ENCODE peak calls at places on chromosomes 7 and 10, in eight cellular contexts. One of them, this sample, is unnamed.

GRCh38 chr10:112689327-112689726 is 242.3 kb downstream of the VTI1A start:
- DNase-seq in A673: peak
- DNase-seq in AG09309: no peak
- DNase-seq in esophagus squamous epithelium: no peak
- DNase-seq in heart left ventricle: peak
- DNase-seq in bronchial epithelial cell: peak
- DNase-seq in osteocyte: no peak
- DNase-seq in GM13976: no peak
- DNase-seq in this sample: no peak

GRCh38 chr7:7693881-7694280 is 24.5 kb downstream of the RPA3 start:
- DNase-seq in A673: peak
- DNase-seq in AG09309: peak
- DNase-seq in esophagus squamous epithelium: no peak
- DNase-seq in heart left ventricle: no peak
- DNase-seq in bronchial epithelial cell: peak
- DNase-seq in osteocyte: no peak
- DNase-seq in GM13976: no peak
- DNase-seq in this sample: no peak

GRCh38 chr10:92699518-92700272 is 9.9 kb downstream of the HHEX start:
- DNase-seq in A673: peak
- DNase-seq in AG09309: no peak
- DNase-seq in esophagus squamous epithelium: no peak
- DNase-seq in heart left ventricle: peak
- DNase-seq in bronchial epithelial cell: no peak
- DNase-seq in osteocyte: no peak
- DNase-seq in GM13976: no peak
- DNase-seq in this sample: no peak

GRCh38 chr10:59704644-59705043 is 5.0 kb downstream of the SLC16A9 start:
- DNase-seq in A673: no peak
- DNase-seq in AG09309: no peak
- DNase-seq in esophagus squamous epithelium: no peak
- DNase-seq in heart left ventricle: no peak
- DNase-seq in bronchial epithelial cell: peak
- DNase-seq in osteocyte: no peak
- DNase-seq in GM13976: no peak
- DNase-seq in this sample: no peak

GRCh38 chr10:71250405-71250804 is 38.0 kb downstream of the UNC5B start:
- DNase-seq in A673: peak
- DNase-seq in AG09309: no peak
- DNase-seq in esophagus squamous epithelium: no peak
- DNase-seq in heart left ventricle: no peak
- DNase-seq in bronchial epithelial cell: no peak
- DNase-seq in osteocyte: no peak
- DNase-seq in GM13976: no peak
- DNase-seq in this sample: no peak

GRCh38 chr10:86770412-86770960 is 14.1 kb downstream of the BMPR1A start:
- DNase-seq in A673: peak
- DNase-seq in AG09309: no peak
- DNase-seq in esophagus squamous epithelium: no peak
- DNase-seq in heart left ventricle: no peak
- DNase-seq in bronchial epithelial cell: no peak
- DNase-seq in osteocyte: no peak
- DNase-seq in GM13976: no peak
- DNase-seq in this sample: no peak

GRCh38 chr7:114026486-114027089 is 107.8 kb upstream of the PPP1R3A start:
- DNase-seq in A673: peak
- DNase-seq in AG09309: peak
- DNase-seq in esophagus squamous epithelium: no peak
- DNase-seq in heart left ventricle: no peak
- DNase-seq in bronchial epithelial cell: peak
- DNase-seq in osteocyte: no peak
- DNase-seq in GM13976: peak
- DNase-seq in this sample: no peak

GRCh38 chr7:108062250-108063014 is 59.5 kb upstream of the LAMB1 start:
- DNase-seq in A673: no peak
- DNase-seq in AG09309: no peak
- DNase-seq in esophagus squamous epithelium: no peak
- DNase-seq in heart left ventricle: no peak
- DNase-seq in bronchial epithelial cell: peak
- DNase-seq in osteocyte: no peak
- DNase-seq in GM13976: no peak
- DNase-seq in this sample: no peak

GRCh38 chr7:18458830-18459229 is 36.7 kb upstream of the HDAC9 start:
- DNase-seq in A673: no peak
- DNase-seq in AG09309: peak
- DNase-seq in esophagus squamous epithelium: no peak
- DNase-seq in heart left ventricle: no peak
- DNase-seq in bronchial epithelial cell: no peak
- DNase-seq in osteocyte: no peak
- DNase-seq in GM13976: no peak
- DNase-seq in this sample: no peak

GRCh38 chr10:73506074-73506473 is 10.2 kb upstream of the PPP3CB start:
- DNase-seq in A673: no peak
- DNase-seq in AG09309: no peak
- DNase-seq in esophagus squamous epithelium: no peak
- DNase-seq in heart left ventricle: no peak
- DNase-seq in bronchial epithelial cell: no peak
- DNase-seq in osteocyte: no peak
- DNase-seq in GM13976: no peak
- DNase-seq in this sample: no peak

GRCh38 chr7:27116019-27116411 is 13.5 kb upstream of the HOXA2 start:
- DNase-seq in A673: no peak
- DNase-seq in AG09309: no peak
- DNase-seq in esophagus squamous epithelium: no peak
- DNase-seq in heart left ventricle: no peak
- DNase-seq in bronchial epithelial cell: no peak
- DNase-seq in osteocyte: no peak
- DNase-seq in GM13976: no peak
- DNase-seq in this sample: no peak

GRCh38 chr10:77371421-77371820 is 266.2 kb downstream of the KCNMA1 start:
- DNase-seq in A673: no peak
- DNase-seq in AG09309: no peak
- DNase-seq in esophagus squamous epithelium: no peak
- DNase-seq in heart left ventricle: no peak
- DNase-seq in bronchial epithelial cell: no peak
- DNase-seq in osteocyte: no peak
- DNase-seq in GM13976: no peak
- DNase-seq in this sample: no peak

GRCh38 chr10:28913850-28914249 is 236.5 kb downstream of the BAMBI start:
- DNase-seq in A673: no peak
- DNase-seq in AG09309: no peak
- DNase-seq in esophagus squamous epithelium: no peak
- DNase-seq in heart left ventricle: no peak
- DNase-seq in bronchial epithelial cell: peak
- DNase-seq in osteocyte: no peak
- DNase-seq in GM13976: no peak
- DNase-seq in this sample: no peak

GRCh38 chr10:117936136-117936535 is 110.6 kb downstream of the RAB11FIP2 start:
- DNase-seq in A673: no peak
- DNase-seq in AG09309: peak
- DNase-seq in esophagus squamous epithelium: no peak
- DNase-seq in heart left ventricle: peak
- DNase-seq in bronchial epithelial cell: peak
- DNase-seq in osteocyte: no peak
- DNase-seq in GM13976: no peak
- DNase-seq in this sample: no peak

GRCh38 chr7:27697861-27698430 is 35.3 kb upstream of the HIBADH start:
- DNase-seq in A673: no peak
- DNase-seq in AG09309: no peak
- DNase-seq in esophagus squamous epithelium: peak
- DNase-seq in heart left ventricle: no peak
- DNase-seq in bronchial epithelial cell: peak
- DNase-seq in osteocyte: no peak
- DNase-seq in GM13976: peak
- DNase-seq in this sample: no peak

GRCh38 chr7:101506531-101506930 is 122.6 kb downstream of the MYL10 start:
- DNase-seq in A673: no peak
- DNase-seq in AG09309: no peak
- DNase-seq in esophagus squamous epithelium: no peak
- DNase-seq in heart left ventricle: no peak
- DNase-seq in bronchial epithelial cell: peak
- DNase-seq in osteocyte: no peak
- DNase-seq in GM13976: no peak
- DNase-seq in this sample: no peak

GRCh38 chr7:126203185-126203584 is 1049.6 kb downstream of the GRM8 start:
- DNase-seq in A673: no peak
- DNase-seq in AG09309: no peak
- DNase-seq in esophagus squamous epithelium: no peak
- DNase-seq in heart left ventricle: no peak
- DNase-seq in bronchial epithelial cell: no peak
- DNase-seq in osteocyte: no peak
- DNase-seq in GM13976: no peak
- DNase-seq in this sample: no peak

GRCh38 chr7:39921505-39922250 is 28.4 kb upstream of the CDK13 start:
- DNase-seq in A673: peak
- DNase-seq in AG09309: no peak
- DNase-seq in esophagus squamous epithelium: no peak
- DNase-seq in heart left ventricle: no peak
- DNase-seq in bronchial epithelial cell: peak
- DNase-seq in osteocyte: peak
- DNase-seq in GM13976: no peak
- DNase-seq in this sample: no peak

GRCh38 chr10:35271086-35271834 is 65.0 kb upstream of the CCNY start:
- DNase-seq in A673: peak
- DNase-seq in AG09309: no peak
- DNase-seq in esophagus squamous epithelium: no peak
- DNase-seq in heart left ventricle: no peak
- DNase-seq in bronchial epithelial cell: no peak
- DNase-seq in osteocyte: peak
- DNase-seq in GM13976: no peak
- DNase-seq in this sample: no peak

GRCh38 chr7:118214051-118214832 is 10.3 kb upstream of the ANKRD7 start:
- DNase-seq in A673: peak
- DNase-seq in AG09309: peak
- DNase-seq in esophagus squamous epithelium: peak
- DNase-seq in heart left ventricle: peak
- DNase-seq in bronchial epithelial cell: peak
- DNase-seq in osteocyte: no peak
- DNase-seq in GM13976: peak
- DNase-seq in this sample: no peak

GRCh38 chr10:18399158-18399557 is 252.2 kb downstream of the NSUN6 start:
- DNase-seq in A673: no peak
- DNase-seq in AG09309: no peak
- DNase-seq in esophagus squamous epithelium: no peak
- DNase-seq in heart left ventricle: no peak
- DNase-seq in bronchial epithelial cell: no peak
- DNase-seq in osteocyte: no peak
- DNase-seq in GM13976: no peak
- DNase-seq in this sample: no peak

GRCh38 chr7:53094191-53094590 is 58.8 kb downstream of the POM121L12 start:
- DNase-seq in A673: no peak
- DNase-seq in AG09309: no peak
- DNase-seq in esophagus squamous epithelium: no peak
- DNase-seq in heart left ventricle: no peak
- DNase-seq in bronchial epithelial cell: no peak
- DNase-seq in osteocyte: no peak
- DNase-seq in GM13976: no peak
- DNase-seq in this sample: no peak

GRCh38 chr10:132443605-132443997 is 46.6 kb downstream of the PWWP2B start:
- DNase-seq in A673: no peak
- DNase-seq in AG09309: no peak
- DNase-seq in esophagus squamous epithelium: no peak
- DNase-seq in heart left ventricle: no peak
- DNase-seq in bronchial epithelial cell: peak
- DNase-seq in osteocyte: no peak
- DNase-seq in GM13976: peak
- DNase-seq in this sample: no peak
- TF ChIP-seq CTCF in A673: peak
- TF ChIP-seq CTCF in AG09309: peak
- TF ChIP-seq CTCF in esophagus squamous epithelium: peak
- TF ChIP-seq CTCF in heart left ventricle: peak
- TF ChIP-seq CTCF in bronchial epithelial cell: peak
- TF ChIP-seq CTCF in osteocyte: peak
- TF ChIP-seq CTCF in GM13976: peak
- TF ChIP-seq CTCF in this sample: peak

GRCh38 chr7:150756858-150757257 is 19.6 kb downstream of the GIMAP5 start:
- DNase-seq in A673: peak
- DNase-seq in AG09309: no peak
- DNase-seq in esophagus squamous epithelium: no peak
- DNase-seq in heart left ventricle: no peak
- DNase-seq in bronchial epithelial cell: peak
- DNase-seq in osteocyte: no peak
- DNase-seq in GM13976: no peak
- DNase-seq in this sample: no peak
- TF ChIP-seq CTCF in A673: peak
- TF ChIP-seq CTCF in AG09309: no peak
- TF ChIP-seq CTCF in esophagus squamous epithelium: peak
- TF ChIP-seq CTCF in heart left ventricle: peak
- TF ChIP-seq CTCF in bronchial epithelial cell: peak
- TF ChIP-seq CTCF in osteocyte: no peak
- TF ChIP-seq CTCF in GM13976: peak
- TF ChIP-seq CTCF in this sample: peak

DNA sequence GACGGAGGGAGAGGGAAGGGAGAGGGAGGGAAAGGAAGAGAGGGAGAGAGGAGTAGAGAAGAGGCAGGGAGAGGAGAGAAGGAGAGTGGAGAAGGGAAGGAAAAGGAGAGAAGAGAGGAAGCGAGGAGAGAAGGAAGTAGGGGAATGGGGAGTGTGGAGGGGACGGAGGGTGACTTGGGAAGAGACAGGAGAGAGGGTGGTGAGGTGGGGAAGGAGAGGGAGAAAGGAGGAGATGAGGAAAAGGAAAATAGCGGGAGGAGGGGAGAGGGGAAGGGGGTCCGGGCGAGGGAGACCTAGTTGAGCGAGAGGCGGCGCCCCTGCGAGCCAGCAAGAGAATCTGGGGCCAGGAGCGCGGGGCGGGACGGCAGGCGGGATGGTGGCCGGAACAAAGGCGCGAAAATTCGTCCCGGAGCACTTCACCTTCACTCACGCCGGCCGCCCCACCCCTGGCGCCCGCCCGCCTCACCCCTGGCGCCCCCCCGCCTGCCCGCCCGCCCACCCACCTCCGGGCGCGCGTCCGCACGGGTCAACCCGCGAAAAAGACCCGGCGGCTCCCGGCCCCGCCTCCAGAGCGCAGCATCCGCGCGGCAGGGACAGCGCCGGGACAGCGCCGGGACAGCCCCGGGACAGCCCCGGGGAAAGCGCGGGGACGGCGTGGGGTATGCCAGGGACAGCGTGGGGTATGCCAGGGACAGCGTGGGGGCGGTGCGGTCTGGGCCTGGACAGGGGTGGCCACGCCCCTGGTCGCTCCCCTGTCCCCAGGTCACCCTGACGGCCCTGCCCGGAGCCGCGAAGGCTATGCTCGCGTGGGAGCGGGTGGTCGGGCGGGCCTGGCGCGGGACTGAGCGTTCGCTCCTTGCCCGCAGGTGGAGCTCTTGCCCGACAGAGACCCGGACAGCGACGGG is 4.2 kb downstream of the VSTM2A start:
- DNase-seq in A673: peak
- DNase-seq in AG09309: no peak
- DNase-seq in esophagus squamous epithelium: no peak
- DNase-seq in heart left ventricle: no peak
- DNase-seq in bronchial epithelial cell: no peak
- DNase-seq in osteocyte: no peak
- DNase-seq in GM13976: peak
- DNase-seq in this sample: no peak
- TF ChIP-seq CTCF in A673: no peak
- TF ChIP-seq CTCF in AG09309: peak
- TF ChIP-seq CTCF in esophagus squamous epithelium: no peak
- TF ChIP-seq CTCF in heart left ventricle: no peak
- TF ChIP-seq CTCF in bronchial epithelial cell: peak
- TF ChIP-seq CTCF in osteocyte: peak
- TF ChIP-seq CTCF in GM13976: no peak
- TF ChIP-seq CTCF in this sample: peak

GRCh38 chr10:97534746-97535367 is 36.1 kb downstream of the UBTD1 start:
- DNase-seq in A673: peak
- DNase-seq in AG09309: no peak
- DNase-seq in esophagus squamous epithelium: no peak
- DNase-seq in heart left ventricle: no peak
- DNase-seq in bronchial epithelial cell: no peak
- DNase-seq in osteocyte: no peak
- DNase-seq in GM13976: peak
- DNase-seq in this sample: no peak
- TF ChIP-seq CTCF in A673: peak
- TF ChIP-seq CTCF in AG09309: peak
- TF ChIP-seq CTCF in esophagus squamous epithelium: no peak
- TF ChIP-seq CTCF in heart left ventricle: peak
- TF ChIP-seq CTCF in bronchial epithelial cell: peak
- TF ChIP-seq CTCF in osteocyte: peak
- TF ChIP-seq CTCF in GM13976: peak
- TF ChIP-seq CTCF in this sample: peak